ENCODE peak calls at places on chromosomes 12 and 14, in five cellular contexts. One of them, this sample, is unnamed.

GRCh38 chr12:120763250-120763649 is 37.6 kb downstream of the ACADS start:
- DNase-seq in RWPE1: no peak
- DNase-seq in MM.1S: no peak
- DNase-seq in hepatocyte: no peak
- DNase-seq in foreskin fibroblast: no peak
- DNase-seq in this sample: no peak

GRCh38 chr12:92403210-92404175 is 257.8 kb upstream of the BTG1 start:
- DNase-seq in RWPE1: no peak
- DNase-seq in MM.1S: peak
- DNase-seq in hepatocyte: no peak
- DNase-seq in foreskin fibroblast: no peak
- DNase-seq in this sample: peak

GRCh38 chr14:37650356-37651037 is 55.1 kb downstream of the TTC6 start:
- DNase-seq in RWPE1: no peak
- DNase-seq in MM.1S: no peak
- DNase-seq in hepatocyte: peak
- DNase-seq in foreskin fibroblast: no peak
- DNase-seq in this sample: no peak

GRCh38 chr14:75234173-75234855 is 44.3 kb upstream of the FOS start:
- DNase-seq in RWPE1: peak
- DNase-seq in MM.1S: no peak
- DNase-seq in hepatocyte: peak
- DNase-seq in foreskin fibroblast: peak
- DNase-seq in this sample: no peak

GRCh38 chr14:95482967-95483842 is 33.2 kb downstream of the SYNE3 start:
- DNase-seq in RWPE1: peak
- DNase-seq in MM.1S: no peak
- DNase-seq in hepatocyte: peak
- DNase-seq in foreskin fibroblast: peak
- DNase-seq in this sample: no peak

GRCh38 chr14:74579447-74580274 is 32.4 kb downstream of the LTBP2 start:
- DNase-seq in RWPE1: peak
- DNase-seq in MM.1S: no peak
- DNase-seq in hepatocyte: no peak
- DNase-seq in foreskin fibroblast: peak
- DNase-seq in this sample: no peak

GRCh38 chr12:110088936-110089335 is 35.2 kb upstream of the IFT81 start:
- DNase-seq in RWPE1: no peak
- DNase-seq in MM.1S: no peak
- DNase-seq in hepatocyte: no peak
- DNase-seq in foreskin fibroblast: no peak
- DNase-seq in this sample: no peak

GRCh38 chr14:79443602-79444001 is 767.7 kb downstream of the DIO2 start:
- DNase-seq in RWPE1: no peak
- DNase-seq in MM.1S: no peak
- DNase-seq in hepatocyte: no peak
- DNase-seq in foreskin fibroblast: no peak
- DNase-seq in this sample: no peak

GRCh38 chr14:26255213-26255612 is 342.6 kb downstream of the NOVA1 start:
- DNase-seq in RWPE1: peak
- DNase-seq in MM.1S: no peak
- DNase-seq in hepatocyte: peak
- DNase-seq in foreskin fibroblast: peak
- DNase-seq in this sample: no peak

GRCh38 chr12:28998662-28999120 is 150.4 kb upstream of the FAR2 start:
- DNase-seq in RWPE1: peak
- DNase-seq in MM.1S: peak
- DNase-seq in hepatocyte: peak
- DNase-seq in foreskin fibroblast: peak
- DNase-seq in this sample: peak
- TF ChIP-seq CTCF in RWPE1: peak
- TF ChIP-seq CTCF in MM.1S: peak
- TF ChIP-seq CTCF in hepatocyte: peak
- TF ChIP-seq CTCF in foreskin fibroblast: peak
- TF ChIP-seq CTCF in this sample: peak

GRCh38 chr14:77760381-77761204 is at the start of gene SNW1:
- DNase-seq in RWPE1: peak
- DNase-seq in MM.1S: peak
- DNase-seq in hepatocyte: peak
- DNase-seq in foreskin fibroblast: peak
- DNase-seq in this sample: peak
- TF ChIP-seq CTCF in RWPE1: no peak
- TF ChIP-seq CTCF in MM.1S: no peak
- TF ChIP-seq CTCF in hepatocyte: no peak
- TF ChIP-seq CTCF in foreskin fibroblast: no peak
- TF ChIP-seq CTCF in this sample: no peak

GRCh38 chr14:60079723-60080122 is 12.0 kb upstream of the PCNX4 start:
- DNase-seq in RWPE1: no peak
- DNase-seq in MM.1S: no peak
- DNase-seq in hepatocyte: no peak
- DNase-seq in foreskin fibroblast: no peak
- DNase-seq in this sample: no peak
- TF ChIP-seq CTCF in RWPE1: no peak
- TF ChIP-seq CTCF in MM.1S: no peak
- TF ChIP-seq CTCF in hepatocyte: no peak
- TF ChIP-seq CTCF in foreskin fibroblast: peak
- TF ChIP-seq CTCF in this sample: no peak

GRCh38 chr14:86153480-86153879 is 623.5 kb downstream of the FLRT2 start:
- DNase-seq in RWPE1: no peak
- DNase-seq in MM.1S: no peak
- DNase-seq in hepatocyte: no peak
- DNase-seq in foreskin fibroblast: no peak
- DNase-seq in this sample: no peak
- TF ChIP-seq CTCF in RWPE1: no peak
- TF ChIP-seq CTCF in MM.1S: peak
- TF ChIP-seq CTCF in hepatocyte: no peak
- TF ChIP-seq CTCF in foreskin fibroblast: peak
- TF ChIP-seq CTCF in this sample: peak

GRCh38 chr12:107912421-107913004 is 138.0 kb downstream of the ASCL4 start:
- DNase-seq in RWPE1: peak
- DNase-seq in MM.1S: peak
- DNase-seq in hepatocyte: peak
- DNase-seq in foreskin fibroblast: no peak
- DNase-seq in this sample: peak
- TF ChIP-seq CTCF in RWPE1: peak
- TF ChIP-seq CTCF in MM.1S: peak
- TF ChIP-seq CTCF in hepatocyte: peak
- TF ChIP-seq CTCF in foreskin fibroblast: peak
- TF ChIP-seq CTCF in this sample: peak

DNA sequence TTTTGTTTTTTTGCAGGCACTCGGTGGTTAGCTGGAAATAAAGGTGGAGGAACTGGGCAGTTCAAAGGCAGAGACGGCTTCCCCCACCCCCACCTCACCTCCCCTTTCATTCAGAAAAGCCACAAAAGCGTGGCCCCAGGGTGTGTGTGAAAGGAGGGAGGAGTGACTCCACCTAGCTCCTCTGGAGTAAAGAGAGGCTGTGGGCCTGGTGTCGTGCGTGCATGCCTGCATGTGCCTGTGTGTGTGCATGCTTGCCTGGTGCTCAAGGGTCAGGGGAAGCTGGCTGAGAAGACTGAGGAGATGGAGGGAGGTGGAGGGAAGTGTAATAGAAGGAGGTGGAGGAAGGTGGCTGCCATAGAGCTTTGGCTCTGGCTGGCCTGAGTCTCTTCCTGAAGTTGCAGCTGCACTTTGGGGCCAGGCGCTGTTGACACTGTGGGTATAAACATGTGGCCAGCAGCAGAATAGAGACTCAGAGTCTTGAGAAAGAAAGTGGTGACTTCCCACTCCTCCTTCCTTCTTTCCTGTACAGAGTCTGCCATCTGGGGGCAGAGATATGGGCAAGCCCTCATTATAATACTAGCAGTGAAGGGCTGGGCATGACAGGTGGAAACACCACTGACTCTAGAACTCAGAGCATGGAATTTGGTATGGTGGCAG is 36.9 kb upstream of the SINHCAF start:
- DNase-seq in RWPE1: no peak
- DNase-seq in MM.1S: peak
- DNase-seq in hepatocyte: peak
- DNase-seq in foreskin fibroblast: no peak
- DNase-seq in this sample: peak
- TF ChIP-seq CTCF in RWPE1: no peak
- TF ChIP-seq CTCF in MM.1S: peak
- TF ChIP-seq CTCF in hepatocyte: peak
- TF ChIP-seq CTCF in foreskin fibroblast: no peak
- TF ChIP-seq CTCF in this sample: peak

GRCh38 chr12:128402481-128402880 is 135.5 kb downstream of the TMEM132C start:
- DNase-seq in RWPE1: no peak
- DNase-seq in MM.1S: no peak
- DNase-seq in hepatocyte: no peak
- DNase-seq in foreskin fibroblast: no peak
- DNase-seq in this sample: no peak
- TF ChIP-seq CTCF in RWPE1: no peak
- TF ChIP-seq CTCF in MM.1S: no peak
- TF ChIP-seq CTCF in hepatocyte: no peak
- TF ChIP-seq CTCF in foreskin fibroblast: no peak
- TF ChIP-seq CTCF in this sample: no peak